ENCODE peak calls at places on chromosomes 3 and 15, in ten cellular contexts. R is HEK293T; D is NCI-H510A; K is HuH-7; H is AG04450; X is NCI-H146; L is cardiac muscle cell; M is D341Med; F is osteoblast; N is stimulated activated CD4-positive, alpha-beta T cell treated with anti-CD3 and anti-CD28 coated beads, Interleukin-12 subunit alpha, Interleukin-12 subunit beta, amount 100 ng/mL, for 4 hours. S is an unnamed sample.
A peak's percentile ranks its signal among the peaks of the same experiment; 100 is the strongest.

GRCh38 chr15:66139816-66140215 is 113.7 kb downstream of the MEGF11 start:
- DNase-seq in R (no peak), D (no peak), K (no peak), H (no peak), X (peak; percentile 33), L (no peak), M (no peak), F (peak; percentile 27), N (no peak), S (no peak)

GRCh38 chr3:25589104-25589782 is 75.5 kb downstream of the TOP2B start:
- DNase-seq in R (no peak), D (no peak), K (no peak), H (no peak), X (no peak), L (no peak), M (no peak), F (no peak), N (no peak), S (no peak)

GRCh38 chr15:48435356-48435755 is 104.1 kb downstream of the DUT start:
- DNase-seq in R (no peak), D (no peak), K (no peak), H (no peak), X (no peak), L (no peak), M (no peak), F (no peak), N (no peak), S (no peak)

GRCh38 chr3:13069495-13069894 is 3.7 kb downstream of the IQSEC1 start:
- DNase-seq in R (no peak), D (no peak), K (no peak), H (no peak), X (no peak), L (no peak), M (no peak), F (no peak), N (no peak), S (no peak)

GRCh38 chr15:66006986-66007385 is 137.7 kb downstream of the RAB11A start:
- DNase-seq in R (no peak), D (no peak), K (no peak), H (no peak), X (no peak), L (peak; percentile 40), M (no peak), F (no peak), N (no peak), S (no peak)

GRCh38 chr3:176286456-176287115 is 910.7 kb downstream of the TBL1XR1 start:
- DNase-seq in R (no peak), D (no peak), K (no peak), H (no peak), X (no peak), L (no peak), M (no peak), F (no peak), N (no peak), S (no peak)

GRCh38 chr15:58932791-58933310 is 628 bp downstream of the SLTM start:
- DNase-seq in R (peak; percentile 18), D (peak; percentile 8), K (no peak), H (no peak), X (peak; percentile 63), L (peak; percentile 48), M (peak; percentile 75), F (peak; percentile 83), N (no peak), S (no peak)

GRCh38 chr15:59531066-59531465 is 80.5 kb upstream of the GCNT3 start:
- DNase-seq in R (no peak), D (no peak), K (no peak), H (no peak), X (no peak), L (no peak), M (no peak), F (no peak), N (no peak), S (no peak)

GRCh38 chr3:156389151-156389760 is 165.7 kb downstream of the SSR3 start:
- DNase-seq in R (no peak), D (no peak), K (no peak), H (no peak), X (no peak), L (no peak), M (no peak), F (no peak), N (no peak), S (no peak)

GRCh38 chr3:137764563-137765309 is 621 bp downstream of the SOX14 start:
- DNase-seq in R (no peak), D (no peak), K (no peak), H (no peak), X (no peak), L (no peak), M (no peak), F (peak; percentile 62), N (no peak), S (no peak)

GRCh38 chr15:35540885-35541284 is 5.1 kb downstream of the DPH6 start:
- DNase-seq in R (no peak), D (no peak), K (no peak), H (peak; percentile 50), X (no peak), L (peak; percentile 45), M (no peak), F (peak; percentile 29), N (no peak), S (no peak)

GRCh38 chr15:59541750-59542149 is 69.8 kb upstream of the GCNT3 start:
- DNase-seq in R (no peak), D (no peak), K (no peak), H (no peak), X (no peak), L (no peak), M (no peak), F (no peak), N (no peak), S (no peak)

GRCh38 chr15:70478251-70478990 is 284.9 kb downstream of the UACA start:
- DNase-seq in R (no peak), D (no peak), K (no peak), H (no peak), X (peak; percentile 11), L (no peak), M (no peak), F (no peak), N (no peak), S (no peak)

GRCh38 chr3:62003833-62004232 is 369.5 kb downstream of the FEZF2 start:
- DNase-seq in R (no peak), D (no peak), K (no peak), H (no peak), X (no peak), L (no peak), M (no peak), F (peak; percentile 68), N (no peak), S (no peak)

GRCh38 chr15:85773916-85774315 is 20.8 kb downstream of the KLHL25 start:
- DNase-seq in R (no peak), D (no peak), K (no peak), H (no peak), X (no peak), L (no peak), M (no peak), F (peak; percentile 53), N (no peak), S (no peak)

GRCh38 chr3:19103510-19103909 is 44.8 kb upstream of the KCNH8 start:
- DNase-seq in R (no peak), D (no peak), K (no peak), H (no peak), X (peak; percentile 1), L (no peak), M (no peak), F (no peak), N (no peak), S (no peak)

GRCh38 chr3:131688370-131688769 is 185.6 kb upstream of the MRPL3 start:
- DNase-seq in R (no peak), D (no peak), K (no peak), H (no peak), X (no peak), L (peak; percentile 8), M (no peak), F (no peak), N (no peak), S (no peak)

GRCh38 chr3:16839271-16840110 is 45.3 kb upstream of the PLCL2 start:
- DNase-seq in R (no peak), D (no peak), K (peak; percentile 11), H (no peak), X (no peak), L (no peak), M (no peak), F (no peak), N (no peak), S (no peak)

GRCh38 chr3:140292154-140292553 is 357.2 kb downstream of the CLSTN2 start:
- DNase-seq in R (no peak), D (no peak), K (no peak), H (no peak), X (no peak), L (peak; percentile 7), M (no peak), F (no peak), N (no peak), S (no peak)

GRCh38 chr3:67486883-67487282 is 167.5 kb downstream of the SUCLG2 start:
- DNase-seq in R (no peak), D (no peak), K (no peak), H (no peak), X (no peak), L (no peak), M (no peak), F (no peak), N (no peak), S (no peak)